ENCODE peak calls at places on chromosomes 7 and 10, in nine cellular contexts. N is CD8-positive, alpha-beta T cell; G is ovary; Y is GM03348; R is kidney epithelial cell; C is B cell; O is AG08396; X is fibroblast of mammary gland; E is fibroblast of villous mesenchyme. M is an unnamed sample.

GRCh38 chr10:130747946-130748345 is 563.6 kb downstream of the TCERG1L start:
- DNase-seq in Y (no peak), O (no peak), N (no peak), G (no peak), E (no peak), C (no peak), R (no peak), X (no peak), M (no peak)

GRCh38 chr7:2886900-2887299 is 42.8 kb upstream of the GNA12 start:
- DNase-seq in G (peak; percentile 63), Y (peak; percentile 79), C (peak; percentile 69), R (no peak), N (no peak), X (peak; percentile 84), E (peak; percentile 75), O (peak; percentile 83), M (peak; percentile 57)

GRCh38 chr10:119268871-119269506 is 61.6 kb downstream of the GRK5 start:
- DNase-seq in C (peak; percentile 88), X (no peak), G (no peak), N (peak; percentile 67), R (no peak), O (no peak), Y (no peak), E (no peak), M (no peak)

GRCh38 chr10:126204320-126204719 is 184.0 kb downstream of the ADAM12 start:
- DNase-seq in G (no peak), E (no peak), R (peak; percentile 41), N (no peak), Y (no peak), O (no peak), X (no peak), C (no peak), M (no peak)

GRCh38 chr7:1912472-1913289 is 242.6 kb downstream of the ELFN1 start:
- DNase-seq in X (peak; percentile 83), R (peak; percentile 62), N (no peak), C (no peak), G (peak; percentile 43), O (peak; percentile 96), Y (peak; percentile 85), E (peak; percentile 91), M (no peak)

GRCh38 chr7:123557016-123557630 is 495 bp downstream of the NDUFA5 start:
- DNase-seq in Y (peak; percentile 9), C (no peak), E (peak; percentile 51), G (no peak), O (peak; percentile 2), R (no peak), N (no peak), X (peak; percentile 31), M (no peak)

GRCh38 chr10:11689945-11690736 is 52.0 kb upstream of the ECHDC3 start:
- DNase-seq in X (no peak), N (no peak), R (no peak), E (peak; percentile 18), C (no peak), O (no peak), G (no peak), Y (no peak), M (no peak)

GRCh38 chr7:83684928-83685327 is 36.0 kb upstream of the SEMA3E start:
- DNase-seq in R (peak; percentile 38), Y (no peak), C (no peak), O (no peak), E (no peak), N (no peak), X (no peak), G (no peak), M (no peak)

GRCh38 chr10:14717570-14717969 is 57.1 kb downstream of the FAM107B start:
- DNase-seq in R (no peak), Y (no peak), E (no peak), G (no peak), X (no peak), O (no peak), N (no peak), C (no peak), M (no peak)

GRCh38 chr10:33311640-33312039 is 22.8 kb downstream of the NRP1 start:
- DNase-seq in R (no peak), E (no peak), Y (no peak), C (no peak), N (no peak), G (no peak), X (no peak), O (no peak), M (no peak)

GRCh38 chr10:77575271-77576006 is 62.2 kb downstream of the KCNMA1 start:
- DNase-seq in E (no peak), N (no peak), G (no peak), X (no peak), C (no peak), O (no peak), Y (no peak), R (no peak), M (no peak)

GRCh38 chr7:18666107-18666728 is 170.7 kb downstream of the HDAC9 start:
- DNase-seq in E (peak; percentile 88), Y (peak; percentile 73), C (peak; percentile 84), G (peak; percentile 75), R (peak; percentile 18), N (peak; percentile 37), O (peak; percentile 70), X (peak; percentile 81), M (peak; percentile 55)

GRCh38 chr10:112000466-112000865 is 183.1 kb downstream of the GPAM start:
- DNase-seq in G (no peak), E (peak; percentile 14), X (peak; percentile 93), O (no peak), Y (peak; percentile 46), N (no peak), R (no peak), C (no peak), M (peak; percentile 13)

GRCh38 chr7:133060016-133060415 is 21.9 kb downstream of the CHCHD3 start:
- DNase-seq in N (no peak), G (no peak), E (no peak), R (no peak), O (no peak), X (no peak), Y (no peak), C (no peak), M (no peak)

GRCh38 chr10:28719789-28720436 is 42.6 kb downstream of the BAMBI start:
- DNase-seq in Y (peak; percentile 21), C (no peak), R (no peak), G (no peak), X (peak; percentile 23), E (peak; percentile 59), O (peak; percentile 30), N (no peak), M (no peak)

GRCh38 chr7:74475987-74476350 is 22.3 kb downstream of the GTF2IRD1 start:
- DNase-seq in G (no peak), X (no peak), C (no peak), R (no peak), N (no peak), E (no peak), O (no peak), Y (no peak), M (no peak)

GRCh38 chr10:525565-526315 is 163.7 kb downstream of the DIP2C start:
- DNase-seq in G (peak; percentile 14), N (no peak), O (no peak), E (no peak), X (peak; percentile 51), R (no peak), C (peak; percentile 26), Y (no peak), M (no peak)

GRCh38 chr7:151428393-151429231 is 11.3 kb downstream of the CRYGN start:
- DNase-seq in C (no peak), Y (peak; percentile 48), O (no peak), N (no peak), X (peak; percentile 79), E (peak; percentile 100), G (no peak), R (no peak), M (no peak)

GRCh38 chr7:151836191-151836926 is 40.6 kb downstream of the PRKAG2 start:
- DNase-seq in E (no peak), G (no peak), C (no peak), R (no peak), O (no peak), X (no peak), N (no peak), Y (no peak), M (no peak)

GRCh38 chr7:32218741-32219283 is 148.6 kb upstream of the PDE1C start:
- DNase-seq in N (no peak), Y (no peak), G (no peak), O (no peak), C (no peak), R (no peak), E (no peak), X (no peak), M (no peak)

GRCh38 chr10:48794074-48794473 is 109.4 kb downstream of the WDFY4 start:
- DNase-seq in N (no peak), G (no peak), E (no peak), C (no peak), X (no peak), Y (no peak), O (no peak), R (no peak), M (no peak)

GRCh38 chr10:113320980-113321379 is 231.9 kb upstream of the HABP2 start:
- DNase-seq in C (no peak), Y (no peak), N (no peak), G (no peak), E (no peak), O (no peak), X (no peak), R (no peak), M (no peak)

GRCh38 chr7:1931248-1931950 is 261.3 kb downstream of the ELFN1 start:
- DNase-seq in C (no peak), X (peak; percentile 70), E (peak; percentile 54), N (no peak), Y (no peak), O (no peak), R (no peak), G (no peak), M (no peak)

GRCh38 chr7:26900283-26900682 is 35.9 kb upstream of the SKAP2 start:
- DNase-seq in R (no peak), Y (no peak), O (no peak), X (no peak), E (no peak), G (no peak), N (no peak), C (no peak), M (no peak)

GRCh38 chr10:92799591-92799990 is 48.7 kb upstream of the EXOC6 start:
- DNase-seq in G (no peak), R (no peak), N (no peak), E (peak; percentile 6), X (no peak), Y (no peak), O (no peak), C (no peak), M (no peak)

GRCh38 chr7:85686410-85687181 is 499.7 kb upstream of the SEMA3D start:
- DNase-seq in R (no peak), E (no peak), N (no peak), C (no peak), Y (no peak), G (no peak), O (no peak), X (peak; percentile 8), M (no peak)

GRCh38 chr10:125538947-125539649 is 143.9 kb downstream of the TEX36 start:
- DNase-seq in X (no peak), E (no peak), N (no peak), G (no peak), C (no peak), R (peak; percentile 7), Y (no peak), O (no peak), M (no peak)

GRCh38 chr7:64876792-64877713 is 26.0 kb upstream of the ZNF273 start:
- DNase-seq in R (no peak), O (peak; percentile 79), X (peak; percentile 24), E (peak; percentile 5), N (peak; percentile 65), C (peak; percentile 51), G (no peak), Y (peak; percentile 79), M (no peak)

GRCh38 chr7:68700414-68700813 is 897.9 kb upstream of the AUTS2 start:
- DNase-seq in C (no peak), R (no peak), Y (no peak), N (no peak), O (no peak), X (peak; percentile 34), G (no peak), E (no peak), M (peak; percentile 82)

GRCh38 chr7:44184221-44184873 is 4.9 kb downstream of the GCK start:
- DNase-seq in G (no peak), O (peak; percentile 77), X (peak; percentile 87), R (peak; percentile 89), N (no peak), Y (peak; percentile 87), C (no peak), E (peak; percentile 75), M (peak; percentile 67)

GRCh38 chr7:100465299-100465698 is 1.2 kb upstream of the SPACDR start:
- DNase-seq in C (no peak), R (no peak), O (no peak), X (no peak), E (no peak), N (no peak), G (no peak), Y (no peak), M (no peak)

M was measured in stromal cell of bone marrow.